ENCODE peak calls at places on chromosome 4, in eight cellular contexts. T is lower leg skin, F is tibial nerve, O is esophagus muscularis mucosa, V is right lobe of liver, W is ovary, P is GM12892, R is IMR-90. U is an unnamed sample.

GRCh38 chr4:66062044-66062443 is 391.8 kb upstream of the EPHA5 start:
- DNase-seq in T (no peak), P (no peak), V (no peak), R (no peak), O (no peak), F (no peak), W (no peak), U (no peak)

GRCh38 chr4:48429709-48430474 is 53.3 kb upstream of the SLC10A4 start:
- DNase-seq in O (no peak), V (no peak), T (no peak), P (no peak), R (no peak), F (no peak), W (no peak), U (no peak)

GRCh38 chr4:167715176-167715575 is 377.2 kb upstream of the ANXA10 start:
- DNase-seq in W (no peak), F (no peak), P (no peak), T (no peak), R (no peak), V (no peak), O (no peak), U (no peak)

GRCh38 chr4:155944516-155944915 is 9.2 kb downstream of the CTSO start:
- DNase-seq in O (no peak), V (no peak), T (no peak), W (no peak), R (peak), P (no peak), F (no peak), U (no peak)

GRCh38 chr4:96654045-96654444 is 814.2 kb downstream of the PDHA2 start:
- DNase-seq in R (no peak), O (no peak), F (no peak), T (no peak), W (no peak), V (peak), P (no peak), U (no peak)

GRCh38 chr4:156291317-156291716 is 337.7 kb upstream of the CTSO start:
- DNase-seq in R (peak), P (no peak), F (no peak), V (no peak), T (no peak), O (no peak), W (no peak), U (no peak)

GRCh38 chr4:39021631-39022030 is 10.6 kb downstream of the TMEM156 start:
- DNase-seq in F (no peak), W (no peak), O (no peak), T (no peak), V (no peak), P (no peak), R (peak), U (no peak)

GRCh38 chr4:17276821-17277220 is 235.1 kb downstream of the QDPR start:
- DNase-seq in T (no peak), W (peak), V (no peak), O (no peak), R (peak), F (no peak), P (no peak), U (no peak)

GRCh38 chr4:176302283-176303275 is 17.2 kb upstream of the SPCS3 start:
- DNase-seq in R (peak), W (no peak), P (no peak), O (no peak), F (no peak), T (no peak), V (no peak), U (no peak)

GRCh38 chr4:15847746-15848145 is 69.6 kb downstream of the CD38 start:
- DNase-seq in T (no peak), R (no peak), W (no peak), P (no peak), O (no peak), F (no peak), V (no peak), U (no peak)

GRCh38 chr4:124710911-124711310 is 1.6 kb downstream of the ANKRD50 start:
- DNase-seq in V (no peak), T (no peak), W (no peak), P (no peak), R (no peak), F (no peak), O (no peak), U (no peak)

GRCh38 chr4:186676531-186677158 is 47.0 kb downstream of the FAT1 start:
- DNase-seq in F (no peak), W (no peak), O (no peak), T (no peak), P (no peak), V (no peak), R (peak), U (peak)

GRCh38 chr4:19657856-19658255 is 593.8 kb upstream of the SLIT2 start:
- DNase-seq in W (no peak), P (no peak), R (no peak), F (no peak), T (no peak), O (no peak), V (no peak), U (no peak)

GRCh38 chr4:146095091-146095690 is 80.3 kb upstream of the LSM6 start:
- DNase-seq in R (peak), O (no peak), V (no peak), P (no peak), T (no peak), W (no peak), F (no peak), U (no peak)

GRCh38 chr4:41268721-41269517 is 12.2 kb downstream of the UCHL1 start:
- DNase-seq in R (no peak), W (no peak), O (no peak), V (no peak), P (no peak), T (no peak), F (no peak), U (no peak)

GRCh38 chr4:164614999-164615398 is 138.9 kb upstream of the SMIM31 start:
- DNase-seq in F (no peak), T (no peak), W (no peak), V (no peak), R (no peak), O (no peak), P (no peak), U (no peak)

GRCh38 chr4:121237069-121237399 is 72.9 kb upstream of the TNIP3 start:
- DNase-seq in R (no peak), W (no peak), F (no peak), P (no peak), T (no peak), O (no peak), V (no peak), U (no peak)

GRCh38 chr4:17763352-17763890 is 18.0 kb downstream of the FAM184B start:
- DNase-seq in T (no peak), W (no peak), O (no peak), P (no peak), F (no peak), V (no peak), R (no peak), U (no peak)

GRCh38 chr4:8035371-8035780 is 95.7 kb upstream of the AFAP1 start:
- DNase-seq in V (no peak), T (no peak), O (no peak), F (no peak), R (peak), W (no peak), P (no peak), U (peak)

GRCh38 chr4:101158136-101158485 is 189.2 kb downstream of the PPP3CA start:
- DNase-seq in P (no peak), R (peak), W (no peak), F (no peak), T (no peak), O (no peak), V (no peak), U (no peak)

GRCh38 chr4:145044341-145044740 is 53.7 kb downstream of the ANAPC10 start:
- DNase-seq in R (peak), W (no peak), O (no peak), F (no peak), P (no peak), V (no peak), T (no peak), U (no peak)

GRCh38 chr4:175705407-175705806 is 106.7 kb downstream of the GPM6A start:
- DNase-seq in V (no peak), P (no peak), W (no peak), R (no peak), O (no peak), T (no peak), F (no peak), U (no peak)

GRCh38 chr4:92299152-92299551 is 4.6 kb upstream of the GRID2 start:
- DNase-seq in O (no peak), W (no peak), T (no peak), F (no peak), P (no peak), R (peak), V (no peak), U (no peak)

GRCh38 chr4:118676128-118676527 is 9.1 kb upstream of the METTL14 start:
- DNase-seq in O (no peak), V (no peak), P (no peak), W (no peak), R (no peak), T (no peak), F (no peak), U (no peak)

GRCh38 chr4:73883306-73883705 is 14.1 kb downstream of the CXCL1 start:
- DNase-seq in W (no peak), V (no peak), O (no peak), F (no peak), R (peak), T (no peak), P (no peak), U (no peak)

GRCh38 chr4:541271-541670 is 34.8 kb downstream of the TMEM271 start:
- DNase-seq in O (no peak), F (no peak), P (no peak), T (no peak), W (no peak), V (no peak), R (no peak), U (no peak)

GRCh38 chr4:163681208-163681821 is 186.8 kb downstream of the TMA16 start:
- DNase-seq in W (no peak), F (no peak), R (peak), T (no peak), V (no peak), P (peak), O (no peak), U (no peak)

GRCh38 chr4:99405433-99406115 is 29.6 kb downstream of the ADH7 start:
- DNase-seq in T (peak), R (peak), V (no peak), F (peak), P (no peak), O (no peak), W (peak), U (no peak)

GRCh38 chr4:34258176-34258575 is 1986.1 kb downstream of the ARAP2 start:
- DNase-seq in R (no peak), V (no peak), O (no peak), F (no peak), W (no peak), P (no peak), T (no peak), U (no peak)

GRCh38 chr4:6250235-6250983 is 19.2 kb upstream of the WFS1 start:
- DNase-seq in P (peak), T (no peak), F (no peak), V (no peak), W (no peak), O (no peak), R (peak), U (peak)

GRCh38 chr4:112517067-112517588 is 1.1 kb upstream of the NEUROG2 start:
- DNase-seq in O (no peak), R (no peak), T (no peak), W (no peak), V (no peak), F (no peak), P (no peak), U (no peak)

GRCh38 chr4:69054578-69055200 is 41.6 kb upstream of the UGT2B7 start:
- DNase-seq in R (peak), O (no peak), V (no peak), F (no peak), P (no peak), W (no peak), T (no peak), U (peak)

GRCh38 chr4:70728096-70728495 is 6.3 kb downstream of the RUFY3 start:
- DNase-seq in R (no peak), W (no peak), P (no peak), V (no peak), O (no peak), T (no peak), F (no peak), U (no peak)

DNA sequence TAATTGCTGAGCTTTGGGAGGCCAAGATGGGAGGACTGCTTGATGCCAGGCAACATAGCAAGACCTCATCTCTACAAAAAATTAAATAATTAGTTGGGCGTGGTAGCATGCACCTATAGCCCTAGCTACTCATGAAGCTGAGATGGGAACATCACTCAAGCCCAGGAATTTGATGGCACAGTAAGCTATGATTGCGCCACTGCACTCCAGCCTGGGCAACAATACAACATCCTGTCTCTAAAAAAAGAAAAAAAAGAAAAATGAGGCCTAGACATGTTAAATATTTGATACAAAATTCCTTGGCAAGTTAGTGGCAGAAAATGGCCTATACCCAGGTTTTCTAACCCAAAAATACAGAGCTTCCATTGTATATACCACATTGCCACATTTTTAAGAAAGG is 88.1 kb upstream of the MAB21L2 start:
- DNase-seq in O (no peak), T (no peak), F (no peak), P (no peak), R (no peak), W (no peak), V (no peak), U (no peak)
- TF ChIP-seq POLR2A in O (no peak), T (no peak), F (no peak), P (no peak), R (no peak), W (no peak), V (no peak), U (no peak)

DNA sequence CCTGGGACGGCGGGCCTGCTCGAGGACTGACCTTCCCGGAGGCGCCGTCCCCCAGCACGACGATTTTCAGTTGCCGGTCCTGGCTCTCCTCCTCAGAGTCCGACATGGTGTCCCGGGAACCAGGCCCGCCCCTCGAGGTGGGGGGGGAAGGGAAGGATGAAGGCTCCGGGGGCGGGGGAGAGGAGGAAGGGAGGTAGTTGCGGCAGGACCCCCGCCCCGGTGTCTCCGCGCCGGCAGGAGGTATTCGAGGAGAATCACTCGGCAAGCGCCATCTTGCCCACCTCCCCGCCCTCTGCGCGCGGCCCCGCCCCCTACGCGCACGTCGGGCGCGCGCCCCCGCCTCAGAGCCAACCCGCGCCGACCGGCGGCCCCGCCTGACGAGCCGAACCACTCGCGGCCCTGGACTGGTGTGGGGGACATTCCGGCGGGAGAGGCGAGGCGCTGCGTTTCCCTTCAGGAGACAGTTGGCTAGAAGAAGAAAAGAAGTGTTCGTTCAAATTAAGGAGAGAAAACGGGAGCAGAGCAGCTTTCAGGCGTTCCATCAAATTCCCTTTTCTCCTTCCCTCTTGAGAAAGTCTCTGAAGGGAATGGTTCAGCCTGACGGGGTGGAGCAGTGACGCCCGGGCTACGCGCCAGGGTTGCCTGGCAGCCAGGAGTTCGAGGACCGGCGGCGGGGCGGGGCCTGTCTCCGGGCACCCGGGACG is at the start of gene RAB28:
- DNase-seq in R (peak), W (peak), F (peak), P (peak), T (peak), O (peak), V (peak), U (peak)
- TF ChIP-seq POLR2A in R (peak), W (peak), F (peak), P (peak), T (no peak), O (peak), V (peak), U (peak)

DNA sequence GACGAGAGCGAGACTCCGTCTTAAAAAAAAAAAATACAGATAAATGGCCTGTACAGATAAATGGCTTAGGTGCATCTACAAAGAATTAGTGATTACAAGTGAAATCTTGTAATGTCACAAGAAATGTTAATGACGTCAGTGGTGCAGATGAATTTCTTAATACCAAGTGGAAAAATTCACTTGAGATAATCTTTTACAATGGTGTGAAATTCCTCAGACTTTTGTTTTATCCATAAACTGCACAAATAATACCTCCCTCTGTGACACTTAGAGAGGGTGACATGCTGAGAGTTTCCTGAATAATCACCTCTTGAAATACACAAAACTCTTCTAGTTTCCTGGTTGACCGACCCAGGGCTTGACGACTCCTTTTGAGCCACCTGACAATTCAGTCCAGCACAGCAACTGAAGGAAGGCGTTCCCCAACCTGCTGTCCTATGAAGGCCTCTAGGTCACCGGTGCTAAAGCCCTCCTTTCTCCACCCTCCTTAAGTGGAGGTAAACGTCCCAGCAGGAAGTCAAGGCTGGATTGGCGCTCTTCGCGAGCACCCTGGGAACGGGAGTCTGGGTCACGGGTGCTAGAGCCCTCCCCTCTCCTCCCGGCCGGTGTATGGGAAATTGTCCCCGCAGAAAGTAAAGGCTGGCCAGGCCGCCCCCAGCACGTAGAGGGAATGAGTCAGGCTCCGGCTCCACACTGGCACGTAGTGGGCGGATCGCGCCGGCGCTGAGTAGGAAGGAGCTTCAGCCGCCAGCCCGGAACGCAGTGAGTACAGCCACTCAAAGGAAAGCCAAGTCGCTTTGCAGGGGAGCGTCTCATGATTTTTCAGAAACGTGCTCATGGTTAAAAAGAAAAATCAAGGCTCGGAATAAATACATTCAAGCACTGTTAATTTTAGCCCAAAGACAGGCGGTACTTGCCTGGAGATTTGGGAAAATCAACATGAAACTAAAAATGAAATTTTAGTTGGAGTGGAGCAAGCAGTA is at the start of gene TMEM144:
- DNase-seq in T (peak), W (peak), F (peak), O (peak), V (peak), R (peak), P (peak), U (peak)
- TF ChIP-seq POLR2A in T (no peak), W (peak), F (peak), O (peak), V (peak), R (no peak), P (no peak), U (no peak)

DNA sequence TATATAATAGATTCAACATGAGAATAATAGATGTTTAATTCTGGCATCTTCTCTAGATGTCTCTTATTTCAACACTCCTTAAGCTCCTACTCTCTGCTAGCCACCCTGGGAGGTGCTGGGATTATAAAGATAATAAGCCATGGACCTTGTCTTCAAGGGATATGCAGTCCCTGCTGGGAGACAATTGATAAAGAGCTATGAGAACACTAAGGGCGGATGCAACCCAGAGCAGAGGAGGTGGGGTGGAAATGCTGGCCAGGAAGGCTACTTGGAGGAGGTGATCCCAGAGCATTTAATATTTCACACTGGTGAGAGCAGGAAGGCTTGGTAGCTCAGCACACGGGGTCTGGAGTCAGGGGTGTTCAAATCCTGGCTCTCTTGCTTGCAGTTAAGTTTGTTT is 18.3 kb upstream of the PGRMC2 start:
- DNase-seq in W (no peak), T (no peak), F (no peak), R (no peak), O (no peak), P (no peak), V (no peak), U (no peak)
- TF ChIP-seq POLR2A in W (no peak), T (no peak), F (no peak), R (no peak), O (no peak), P (no peak), V (no peak), U (no peak)

GRCh38 chr4:150065740-150066139 is 12.5 kb upstream of the DCLK2 start:
- DNase-seq in F (no peak), P (no peak), O (no peak), T (no peak), W (no peak), V (no peak), R (no peak), U (no peak)
- TF ChIP-seq POLR2A in F (no peak), P (no peak), O (no peak), T (no peak), W (no peak), V (no peak), R (no peak), U (no peak)

DNA sequence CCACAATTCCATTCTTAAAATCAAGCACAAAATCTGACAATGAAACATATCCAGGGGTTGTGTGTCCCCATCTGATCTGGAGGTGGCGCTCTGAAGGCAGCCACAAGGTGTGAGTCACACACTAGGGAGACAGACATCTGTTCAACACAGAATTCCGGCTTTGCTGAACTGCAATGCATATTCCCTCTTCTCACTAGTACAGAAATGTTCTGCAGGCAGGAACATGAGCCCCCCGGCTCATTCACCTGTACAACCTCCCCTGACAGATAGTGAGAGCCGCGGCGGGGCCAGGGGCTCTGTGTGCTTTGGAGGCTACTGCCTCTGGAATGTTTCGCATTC is 41.9 kb downstream of the WDR1 start:
- DNase-seq in W (no peak), V (peak), O (no peak), R (peak), T (peak), P (no peak), F (no peak), U (peak)
- TF ChIP-seq POLR2A in W (no peak), V (no peak), O (no peak), R (no peak), T (no peak), P (peak), F (no peak), U (no peak)